ENCODE peak calls at places on chromosomes 13 and 19, in eight cellular contexts. V, B, P, S, K, F, C and J are unnamed samples.

GRCh38 chr13:107461751-107462150 is 753.6 kb downstream of the LIG4 start:
- DNase-seq in S (no peak), B (no peak), P (peak), K (no peak), F (no peak), C (no peak), V (no peak), J (no peak)

GRCh38 chr13:99803141-99803540 is 168.4 kb downstream of the ZIC5 start:
- DNase-seq in K (no peak), F (no peak), P (no peak), C (no peak), S (no peak), B (no peak), V (no peak), J (no peak)

GRCh38 chr19:1618157-1619093 is 13.2 kb upstream of the UQCR11 start:
- DNase-seq in V (no peak), K (no peak), P (peak), S (no peak), C (peak), F (no peak), B (no peak), J (peak)

GRCh38 chr13:20125129-20125782 is 35.6 kb downstream of the GJA3 start:
- DNase-seq in B (no peak), V (no peak), K (no peak), P (peak), F (no peak), C (no peak), S (no peak), J (peak)

GRCh38 chr19:42306646-42307045 is 4.2 kb upstream of the PAFAH1B3 start:
- DNase-seq in S (no peak), F (no peak), P (no peak), V (no peak), C (no peak), B (no peak), K (no peak), J (no peak)

GRCh38 chr13:26575244-26575643 is 17.8 kb downstream of the WASF3 start:
- DNase-seq in B (no peak), C (no peak), F (no peak), S (no peak), V (no peak), K (no peak), P (no peak), J (no peak)

GRCh38 chr19:55383279-55383788 is 758 bp downstream of the TMEM238 start:
- DNase-seq in K (no peak), S (no peak), C (no peak), F (no peak), B (no peak), P (no peak), V (no peak), J (no peak)

GRCh38 chr19:49502866-49503581 is 6.8 kb downstream of the RPS11 start:
- DNase-seq in V (no peak), B (no peak), F (peak), P (peak), C (peak), S (no peak), K (peak), J (peak)

GRCh38 chr13:50080856-50081105 is 65.5 kb downstream of the KCNRG start:
- DNase-seq in B (no peak), F (peak), P (peak), C (no peak), K (no peak), V (no peak), S (no peak), J (peak)

GRCh38 chr19:4191044-4191443 is 8.6 kb downstream of the ANKRD24 start:
- DNase-seq in S (no peak), K (no peak), F (no peak), P (no peak), C (no peak), B (no peak), V (no peak), J (no peak)

GRCh38 chr13:113209336-113209879 is at the start of gene CUL4A:
- DNase-seq in S (peak), V (no peak), B (peak), C (peak), K (peak), P (peak), F (peak), J (peak)

GRCh38 chr13:44132710-44133109 is 240.9 kb upstream of the SERP2 start:
- DNase-seq in V (no peak), F (no peak), B (no peak), K (no peak), S (no peak), P (peak), C (no peak), J (peak)

GRCh38 chr19:681638-682037 is 5.4 kb downstream of the FSTL3 start:
- DNase-seq in K (no peak), V (no peak), F (no peak), P (no peak), S (no peak), C (no peak), B (no peak), J (no peak)

GRCh38 chr19:7944177-7944761 is 803 bp upstream of the TIMM44 start:
- DNase-seq in F (peak), B (peak), C (peak), S (peak), P (peak), V (peak), K (peak), J (peak)

GRCh38 chr19:47075941-47076340 is 27.5 kb upstream of the TMEM160 start:
- DNase-seq in C (no peak), B (no peak), S (no peak), F (no peak), V (no peak), K (no peak), P (no peak), J (peak)

GRCh38 chr19:32373614-32374295 is 28.3 kb downstream of the ZNF507 start:
- DNase-seq in B (no peak), V (peak), C (peak), K (no peak), P (peak), F (no peak), S (no peak), J (peak)

GRCh38 chr13:88958821-88959220 is 1287.7 kb downstream of the SLITRK5 start:
- DNase-seq in F (no peak), S (no peak), P (no peak), K (no peak), V (no peak), C (no peak), B (no peak), J (no peak)